ENCODE peak calls at places on chromosomes 4 and X, in five cellular contexts. One of them, this sample, is unnamed.

GRCh38 chr4:115187136-115187535 is 73.7 kb upstream of the NDST4 start:
- DNase-seq in lower lobe of right lung: no peak
- DNase-seq in thoracic aorta: no peak
- DNase-seq in mucosa of descending colon: no peak
- DNase-seq in right lobe of liver: no peak
- DNase-seq in this sample: no peak

GRCh38 chr4:24519649-24520048 is 64.7 kb downstream of the DHX15 start:
- DNase-seq in right lobe of liver: no peak
- DNase-seq in mucosa of descending colon: no peak
- DNase-seq in lower lobe of right lung: no peak
- DNase-seq in thoracic aorta: no peak
- DNase-seq in this sample: no peak

GRCh38 chr4:184331155-184331995 is 113.7 kb upstream of the ENPP6 start:
- DNase-seq in thoracic aorta: no peak
- DNase-seq in lower lobe of right lung: no peak
- DNase-seq in mucosa of descending colon: no peak
- DNase-seq in right lobe of liver: no peak
- DNase-seq in this sample: no peak

GRCh38 chr4:108144451-108144850 is 24.3 kb downstream of the LEF1 start:
- DNase-seq in right lobe of liver: no peak
- DNase-seq in mucosa of descending colon: no peak
- DNase-seq in lower lobe of right lung: no peak
- DNase-seq in thoracic aorta: no peak
- DNase-seq in this sample: no peak

GRCh38 chr4:154314248-154314647 is 177.4 kb downstream of the DCHS2 start:
- DNase-seq in thoracic aorta: no peak
- DNase-seq in right lobe of liver: no peak
- DNase-seq in mucosa of descending colon: no peak
- DNase-seq in lower lobe of right lung: no peak
- DNase-seq in this sample: no peak

GRCh38 chrX:65866146-65866545 is 173.7 kb downstream of the VSIG4 start:
- DNase-seq in mucosa of descending colon: no peak
- DNase-seq in right lobe of liver: no peak
- DNase-seq in lower lobe of right lung: no peak
- DNase-seq in thoracic aorta: no peak
- DNase-seq in this sample: no peak

GRCh38 chr4:184732126-184732525 is 1.8 kb downstream of the CENPU start:
- DNase-seq in lower lobe of right lung: no peak
- DNase-seq in mucosa of descending colon: no peak
- DNase-seq in thoracic aorta: no peak
- DNase-seq in right lobe of liver: no peak
- DNase-seq in this sample: no peak

GRCh38 chr4:101039367-101039766 is 308.0 kb downstream of the PPP3CA start:
- DNase-seq in lower lobe of right lung: no peak
- DNase-seq in mucosa of descending colon: no peak
- DNase-seq in thoracic aorta: no peak
- DNase-seq in right lobe of liver: no peak
- DNase-seq in this sample: no peak

GRCh38 chr4:134848681-134849080 is 647.1 kb upstream of the PABPC4L start:
- DNase-seq in mucosa of descending colon: no peak
- DNase-seq in lower lobe of right lung: no peak
- DNase-seq in thoracic aorta: no peak
- DNase-seq in right lobe of liver: no peak
- DNase-seq in this sample: no peak

GRCh38 chr4:57426779-57427395 is 316.7 kb upstream of the IGFBP7 start:
- DNase-seq in thoracic aorta: peak; percentile 6
- DNase-seq in mucosa of descending colon: peak; percentile 75
- DNase-seq in lower lobe of right lung: peak; percentile 74
- DNase-seq in right lobe of liver: peak; percentile 77
- DNase-seq in this sample: no peak

GRCh38 chr4:5452156-5452555 is 256.2 kb downstream of the EVC2 start:
- DNase-seq in lower lobe of right lung: no peak
- DNase-seq in thoracic aorta: no peak
- DNase-seq in mucosa of descending colon: no peak
- DNase-seq in right lobe of liver: no peak
- DNase-seq in this sample: no peak

GRCh38 chrX:47194388-47194787 is 759 bp downstream of the UBA1 start:
- DNase-seq in mucosa of descending colon: no peak
- DNase-seq in right lobe of liver: no peak
- DNase-seq in thoracic aorta: no peak
- DNase-seq in lower lobe of right lung: no peak
- DNase-seq in this sample: no peak

GRCh38 chr4:177726111-177726510 is 283.9 kb upstream of the AGA start:
- DNase-seq in lower lobe of right lung: no peak
- DNase-seq in right lobe of liver: no peak
- DNase-seq in mucosa of descending colon: no peak
- DNase-seq in thoracic aorta: no peak
- DNase-seq in this sample: no peak

GRCh38 chr4:729336-730315 is 24.0 kb downstream of the PCGF3 start:
- DNase-seq in mucosa of descending colon: no peak
- DNase-seq in thoracic aorta: no peak
- DNase-seq in lower lobe of right lung: no peak
- DNase-seq in right lobe of liver: no peak
- DNase-seq in this sample: no peak

GRCh38 chr4:181162266-181163063 is 1080.7 kb upstream of the TENM3 start:
- DNase-seq in lower lobe of right lung: no peak
- DNase-seq in right lobe of liver: no peak
- DNase-seq in thoracic aorta: no peak
- DNase-seq in mucosa of descending colon: no peak
- DNase-seq in this sample: no peak

GRCh38 chr4:183828125-183828524 is 77.0 kb upstream of the STOX2 start:
- DNase-seq in right lobe of liver: no peak
- DNase-seq in lower lobe of right lung: no peak
- DNase-seq in thoracic aorta: no peak
- DNase-seq in mucosa of descending colon: no peak
- DNase-seq in this sample: no peak

GRCh38 chr4:128349921-128350320 is 62.3 kb upstream of the PGRMC2 start:
- DNase-seq in right lobe of liver: no peak
- DNase-seq in lower lobe of right lung: no peak
- DNase-seq in mucosa of descending colon: no peak
- DNase-seq in thoracic aorta: no peak
- DNase-seq in this sample: no peak

GRCh38 chrX:64894454-64895038 is 81.7 kb downstream of the ZC4H2 start:
- DNase-seq in thoracic aorta: no peak
- DNase-seq in mucosa of descending colon: peak; percentile 50
- DNase-seq in right lobe of liver: peak; percentile 56
- DNase-seq in lower lobe of right lung: no peak
- DNase-seq in this sample: no peak

GRCh38 chr4:22312113-22312512 is 203.8 kb downstream of the ADGRA3 start:
- DNase-seq in thoracic aorta: no peak
- DNase-seq in right lobe of liver: no peak
- DNase-seq in lower lobe of right lung: no peak
- DNase-seq in mucosa of descending colon: no peak
- DNase-seq in this sample: no peak

GRCh38 chr4:666436-666810 is 7.7 kb downstream of the ATP5ME start:
- DNase-seq in right lobe of liver: peak; percentile 46
- DNase-seq in lower lobe of right lung: peak; percentile 44
- DNase-seq in mucosa of descending colon: no peak
- DNase-seq in thoracic aorta: no peak
- DNase-seq in this sample: no peak

GRCh38 chr4:41256740-41257256 is at the start of gene UCHL1:
- DNase-seq in thoracic aorta: no peak
- DNase-seq in right lobe of liver: no peak
- DNase-seq in mucosa of descending colon: peak; percentile 31
- DNase-seq in lower lobe of right lung: no peak
- DNase-seq in this sample: no peak

GRCh38 chr4:182354867-182355266 is 111.7 kb downstream of the TENM3 start:
- DNase-seq in mucosa of descending colon: no peak
- DNase-seq in right lobe of liver: no peak
- DNase-seq in lower lobe of right lung: no peak
- DNase-seq in thoracic aorta: no peak
- DNase-seq in this sample: no peak

GRCh38 chrX:75086731-75087195 is 69.3 kb downstream of the ABCB7 start:
- DNase-seq in lower lobe of right lung: no peak
- DNase-seq in right lobe of liver: no peak
- DNase-seq in thoracic aorta: no peak
- DNase-seq in mucosa of descending colon: no peak
- DNase-seq in this sample: no peak

GRCh38 chr4:10437735-10438134 is 19.5 kb downstream of the ZNF518B start:
- DNase-seq in right lobe of liver: no peak
- DNase-seq in thoracic aorta: no peak
- DNase-seq in lower lobe of right lung: no peak
- DNase-seq in mucosa of descending colon: no peak
- DNase-seq in this sample: no peak

GRCh38 chrX:24210190-24210589 is 60.7 kb downstream of the ZFX start:
- DNase-seq in right lobe of liver: no peak
- DNase-seq in mucosa of descending colon: no peak
- DNase-seq in thoracic aorta: no peak
- DNase-seq in lower lobe of right lung: no peak
- DNase-seq in this sample: no peak

GRCh38 chr4:156298230-156298629 is 344.6 kb upstream of the CTSO start:
- DNase-seq in right lobe of liver: no peak
- DNase-seq in lower lobe of right lung: no peak
- DNase-seq in mucosa of descending colon: no peak
- DNase-seq in thoracic aorta: no peak
- DNase-seq in this sample: no peak

GRCh38 chr4:22410645-22411247 is 105.1 kb downstream of the ADGRA3 start:
- DNase-seq in thoracic aorta: no peak
- DNase-seq in right lobe of liver: no peak
- DNase-seq in mucosa of descending colon: no peak
- DNase-seq in lower lobe of right lung: no peak
- DNase-seq in this sample: no peak

GRCh38 chrX:109859673-109860072 is 126.6 kb upstream of the ACSL4 start:
- DNase-seq in lower lobe of right lung: no peak
- DNase-seq in right lobe of liver: no peak
- DNase-seq in mucosa of descending colon: no peak
- DNase-seq in thoracic aorta: no peak
- DNase-seq in this sample: no peak

DNA sequence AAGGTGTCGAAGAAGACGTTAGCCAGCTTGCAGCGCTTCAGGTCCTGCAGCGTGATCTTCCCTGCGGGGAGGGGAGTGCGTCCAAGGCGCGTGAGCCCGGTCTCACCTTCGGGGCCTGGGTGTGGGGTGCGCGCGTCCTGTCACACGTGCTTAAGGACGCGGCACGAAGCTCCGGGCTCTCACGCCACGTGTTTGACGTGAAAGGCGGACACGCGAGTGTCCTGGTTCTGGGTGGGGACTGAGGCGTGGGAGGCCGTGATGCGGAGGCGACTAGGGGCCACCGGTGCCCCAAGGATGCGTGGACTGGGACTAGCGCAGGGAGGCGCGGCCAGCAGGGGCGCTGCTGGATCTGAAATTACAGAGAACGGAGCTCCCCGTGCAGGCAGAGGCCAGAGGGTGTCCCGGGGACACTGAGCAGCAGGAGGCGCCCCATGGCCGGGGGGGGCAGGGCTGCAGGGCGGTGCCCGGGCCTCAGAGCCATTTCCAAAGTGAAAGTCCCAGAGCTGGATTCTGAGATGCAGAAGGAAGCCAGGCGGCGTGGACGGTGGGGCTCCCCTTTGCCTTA is 20.3 kb upstream of the GTPBP6 start:
- DNase-seq in mucosa of descending colon: no peak
- DNase-seq in lower lobe of right lung: peak; percentile 38
- DNase-seq in right lobe of liver: peak; percentile 51
- DNase-seq in thoracic aorta: no peak
- DNase-seq in this sample: no peak
- H3K36me3 ChIP-seq in mucosa of descending colon: no peaks in the 10 kb centered on the region
- H3K36me3 ChIP-seq in lower lobe of right lung: no peaks in the 10 kb centered on the region
- H3K36me3 ChIP-seq in right lobe of liver: no peaks in the 10 kb centered on the region
- H3K36me3 ChIP-seq in thoracic aorta: no peaks in the 10 kb centered on the region
- H3K36me3 ChIP-seq in this sample: peaks cover 5% of the 10 kb centered on the region

DNA sequence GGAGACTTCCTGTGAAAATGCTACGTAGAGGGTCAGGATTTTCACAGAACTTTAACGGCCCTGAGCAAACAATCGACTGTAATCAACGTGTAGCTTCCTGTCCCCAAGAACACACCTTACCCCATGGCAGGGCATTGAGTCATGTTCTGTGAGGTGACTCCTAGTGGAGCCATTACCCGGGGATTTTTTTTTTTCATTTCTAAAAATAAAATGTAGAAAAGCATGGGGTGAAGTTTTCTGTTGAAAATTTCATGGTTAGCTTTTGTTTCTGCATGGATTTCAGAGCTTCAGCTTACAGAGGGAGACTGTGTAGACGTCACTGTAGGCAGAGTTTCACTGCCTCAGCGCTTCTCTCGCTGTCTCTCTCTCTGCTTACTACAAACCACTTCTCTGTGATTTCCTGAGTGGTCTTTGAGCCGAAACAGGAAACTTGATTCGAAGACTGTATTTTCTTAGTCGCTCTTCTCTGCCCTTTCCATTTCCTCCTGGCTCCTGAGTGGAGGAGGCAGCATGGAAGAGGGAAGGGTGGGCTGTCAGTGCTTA is 111.7 kb downstream of the NFKB1 start:
- DNase-seq in mucosa of descending colon: no peak
- DNase-seq in thoracic aorta: no peak
- DNase-seq in right lobe of liver: no peak
- DNase-seq in lower lobe of right lung: no peak
- DNase-seq in this sample: no peak
- H3K36me3 ChIP-seq in mucosa of descending colon: peaks cover 5% of the 10 kb centered on the region
- H3K36me3 ChIP-seq in thoracic aorta: peaks cover 41% of the 10 kb centered on the region
- H3K36me3 ChIP-seq in right lobe of liver: peaks cover 82% of the 10 kb centered on the region
- H3K36me3 ChIP-seq in lower lobe of right lung: peaks cover 96% of the 10 kb centered on the region
- H3K36me3 ChIP-seq in this sample: peaks cover 81% of the 10 kb centered on the region

GRCh38 chr4:2942532-2943363 is 20.5 kb downstream of the NOP14 start:
- DNase-seq in mucosa of descending colon: peak; percentile 89
- DNase-seq in thoracic aorta: no peak
- DNase-seq in right lobe of liver: peak; percentile 49
- DNase-seq in lower lobe of right lung: peak; percentile 78
- DNase-seq in this sample: no peak
- H3K36me3 ChIP-seq in mucosa of descending colon: peaks cover 3% of the 10 kb centered on the region
- H3K36me3 ChIP-seq in thoracic aorta: peaks cover 88% of the 10 kb centered on the region
- H3K36me3 ChIP-seq in right lobe of liver: peaks cover 83% of the 10 kb centered on the region
- H3K36me3 ChIP-seq in lower lobe of right lung: peaks cover 98% of the 10 kb centered on the region
- H3K36me3 ChIP-seq in this sample: peaks cover 92% of the 10 kb centered on the region

GRCh38 chr4:118787844-118788380 is 48.0 kb downstream of the SEC24D start:
- DNase-seq in lower lobe of right lung: no peak
- DNase-seq in thoracic aorta: no peak
- DNase-seq in right lobe of liver: no peak
- DNase-seq in mucosa of descending colon: no peak
- DNase-seq in this sample: no peak
- H3K36me3 ChIP-seq in lower lobe of right lung: peaks cover 37% of the 10 kb centered on the region
- H3K36me3 ChIP-seq in thoracic aorta: peaks cover 2% of the 10 kb centered on the region
- H3K36me3 ChIP-seq in right lobe of liver: peaks cover 12% of the 10 kb centered on the region
- H3K36me3 ChIP-seq in mucosa of descending colon: no peaks in the 10 kb centered on the region
- H3K36me3 ChIP-seq in this sample: peaks cover 2% of the 10 kb centered on the region

GRCh38 chrX:82626978-82627377 is 881.1 kb upstream of the POU3F4 start:
- DNase-seq in right lobe of liver: no peak
- DNase-seq in lower lobe of right lung: no peak
- DNase-seq in mucosa of descending colon: no peak
- DNase-seq in thoracic aorta: no peak
- DNase-seq in this sample: no peak
- H3K36me3 ChIP-seq in right lobe of liver: no peaks in the 10 kb centered on the region
- H3K36me3 ChIP-seq in lower lobe of right lung: no peaks in the 10 kb centered on the region
- H3K36me3 ChIP-seq in mucosa of descending colon: no peaks in the 10 kb centered on the region
- H3K36me3 ChIP-seq in thoracic aorta: no peaks in the 10 kb centered on the region
- H3K36me3 ChIP-seq in this sample: no peaks in the 10 kb centered on the region

GRCh38 chr4:143549924-143550323 is 36.4 kb downstream of the SMARCA5 start:
- DNase-seq in mucosa of descending colon: no peak
- DNase-seq in thoracic aorta: no peak
- DNase-seq in right lobe of liver: no peak
- DNase-seq in lower lobe of right lung: no peak
- DNase-seq in this sample: no peak
- H3K36me3 ChIP-seq in mucosa of descending colon: no peaks in the 10 kb centered on the region
- H3K36me3 ChIP-seq in thoracic aorta: peaks cover 20% of the 10 kb centered on the region
- H3K36me3 ChIP-seq in right lobe of liver: peaks cover 51% of the 10 kb centered on the region
- H3K36me3 ChIP-seq in lower lobe of right lung: peaks cover 98% of the 10 kb centered on the region
- H3K36me3 ChIP-seq in this sample: peaks cover 3% of the 10 kb centered on the region

GRCh38 chr4:75490155-75490554 is 24.0 kb downstream of the RCHY1 start:
- DNase-seq in mucosa of descending colon: no peak
- DNase-seq in right lobe of liver: no peak
- DNase-seq in lower lobe of right lung: no peak
- DNase-seq in thoracic aorta: no peak
- DNase-seq in this sample: no peak

GRCh38 chr4:75484195-75484594 is 30.0 kb downstream of the RCHY1 start:
- DNase-seq in right lobe of liver: no peak
- DNase-seq in thoracic aorta: no peak
- DNase-seq in lower lobe of right lung: no peak
- DNase-seq in mucosa of descending colon: no peak
- DNase-seq in this sample: no peak
- H3K36me3 ChIP-seq in right lobe of liver: peaks cover 35% of the 10 kb centered on the region
- H3K36me3 ChIP-seq in thoracic aorta: peaks cover 14% of the 10 kb centered on the region
- H3K36me3 ChIP-seq in lower lobe of right lung: peaks cover 94% of the 10 kb centered on the region
- H3K36me3 ChIP-seq in mucosa of descending colon: no peaks in the 10 kb centered on the region
- H3K36me3 ChIP-seq in this sample: peaks cover 30% of the 10 kb centered on the region

This sample was measured in vagina.